ENCODE peak calls at places on chromosome 19, in six cellular contexts. H, L, R, M, O and C are unnamed samples.

GRCh38 chr19:37572203-37572602 is 22.4 kb downstream of the ZNF571 start:
- DNase-seq in O (no peak), R (no peak), L (no peak), H (no peak), M (no peak), C (no peak)

GRCh38 chr19:29287061-29287460 is 74.1 kb upstream of the UQCRFS1 start:
- DNase-seq in O (no peak), H (no peak), R (no peak), M (no peak), L (no peak), C (no peak)

GRCh38 chr19:1610579-1610978 is 5.3 kb upstream of the UQCR11 start:
- DNase-seq in L (no peak), O (no peak), R (no peak), M (no peak), H (peak), C (no peak)

GRCh38 chr19:41871573-41872383 is 5.3 kb upstream of the CD79A start:
- DNase-seq in L (peak), R (peak), M (no peak), H (peak), O (no peak), C (no peak)

GRCh38 chr19:17766543-17767131 is 15.4 kb downstream of the FCHO1 start:
- DNase-seq in M (peak), L (no peak), R (peak), H (peak), O (no peak), C (peak)

GRCh38 chr19:38321646-38322323 is 2.1 kb downstream of the KCNK6 start:
- DNase-seq in L (no peak), M (no peak), R (no peak), H (no peak), O (no peak), C (no peak)

GRCh38 chr19:48635966-48636858 is 967 bp downstream of the DBP start:
- DNase-seq in O (no peak), M (no peak), H (no peak), L (no peak), R (peak), C (no peak)

GRCh38 chr19:41323430-41324125 is 13.6 kb downstream of the CCDC97 start:
- DNase-seq in M (no peak), H (no peak), O (no peak), R (no peak), L (no peak), C (no peak)

GRCh38 chr19:3642987-3643386 is 16.4 kb upstream of the CACTIN start:
- DNase-seq in H (no peak), O (no peak), L (no peak), R (peak), M (no peak), C (no peak)

GRCh38 chr19:44717603-44718002 is 18.7 kb downstream of the CEACAM16 start:
- DNase-seq in M (no peak), L (no peak), H (no peak), O (no peak), R (no peak), C (no peak)

GRCh38 chr19:36973021-36973843 is 57.1 kb downstream of the ZNF568 start:
- DNase-seq in R (peak), O (no peak), L (peak), H (peak), M (peak), C (peak)

GRCh38 chr19:2049741-2050348 is 1.2 kb downstream of the MKNK2 start:
- DNase-seq in M (peak), H (peak), L (peak), O (no peak), R (peak), C (peak)

GRCh38 chr19:47124937-47125668 is 5.5 kb upstream of the SAE1 start:
- DNase-seq in O (no peak), M (no peak), R (peak), L (no peak), H (peak), C (peak)

GRCh38 chr19:2168619-2169424 is 5.1 kb downstream of the DOT1L start:
- DNase-seq in H (no peak), M (peak), L (peak), R (peak), O (peak), C (peak)

GRCh38 chr19:44770550-44771257 is 7.0 kb upstream of the CBLC start:
- DNase-seq in O (no peak), L (peak), R (peak), M (peak), H (peak), C (peak)

GRCh38 chr19:49858591-49858985 is 7.6 kb downstream of the PTOV1 start:
- DNase-seq in H (no peak), O (no peak), R (no peak), L (no peak), M (no peak), C (no peak)

GRCh38 chr19:39304701-39305571 is 8.7 kb downstream of the IFNL1 start:
- DNase-seq in M (no peak), L (no peak), H (no peak), O (no peak), R (no peak), C (no peak)

GRCh38 chr19:2986951-2987491 is 9.7 kb downstream of the TLE6 start:
- DNase-seq in R (no peak), M (no peak), H (no peak), O (no peak), L (no peak), C (no peak)

GRCh38 chr19:58519355-58520256 is at the start of gene ZBTB45:
- DNase-seq in M (peak), H (peak), L (peak), O (peak), R (peak), C (peak)

GRCh38 chr19:53871448-53871847 is 3.8 kb downstream of the MYADM start:
- DNase-seq in O (no peak), L (no peak), M (no peak), H (no peak), R (peak), C (no peak)

GRCh38 chr19:55494172-55494761 is 6.0 kb downstream of the SSC5D start:
- DNase-seq in H (no peak), R (no peak), O (no peak), M (no peak), L (no peak), C (no peak)

GRCh38 chr19:46294475-46294874 is 2.4 kb upstream of the HIF3A start:
- DNase-seq in L (no peak), R (no peak), M (no peak), H (no peak), O (no peak), C (no peak)